ENCODE peak calls at places on chromosomes 2 and 18, in ten cellular contexts. J, K, I, H, W, Y, L, P, F and R are unnamed samples.
A peak's percentile ranks its signal among the peaks of the same experiment; 100 is the strongest.

GRCh38 chr18:67483237-67483636 is 33.3 kb downstream of the DSEL start:
- DNase-seq in I (no peak), P (no peak), H (peak; percentile 12), F (no peak), W (no peak), Y (no peak), L (no peak), K (no peak), J (no peak), R (no peak)

GRCh38 chr2:152406836-152407161 is 71.8 kb downstream of the FMNL2 start:
- DNase-seq in H (no peak), P (no peak), K (no peak), F (no peak), J (no peak), W (no peak), I (no peak), Y (no peak), L (no peak), R (no peak)

GRCh38 chr2:186554850-186555785 is 34.7 kb upstream of the ITGAV start:
- DNase-seq in L (no peak), Y (no peak), W (no peak), F (no peak), I (no peak), K (no peak), H (no peak), J (no peak), P (no peak), R (no peak)

GRCh38 chr18:48408727-48409590 is at the start of gene ZBTB7C:
- DNase-seq in H (peak; percentile 86), W (no peak), F (no peak), Y (peak; percentile 37), P (peak; percentile 41), K (peak; percentile 54), I (no peak), J (peak; percentile 69), L (no peak), R (no peak)

GRCh38 chr2:218235017-218235416 is 18.0 kb downstream of the ARPC2 start:
- DNase-seq in K (no peak), P (no peak), F (no peak), J (no peak), I (no peak), Y (no peak), L (no peak), W (no peak), H (no peak), R (no peak)

GRCh38 chr2:156864230-156864629 is 393.3 kb upstream of the GALNT5 start:
- DNase-seq in W (no peak), Y (no peak), F (no peak), L (no peak), P (no peak), J (no peak), H (no peak), K (no peak), I (no peak), R (no peak)

GRCh38 chr2:175463639-175464310 is 282.3 kb upstream of the ATP5MC3 start:
- DNase-seq in H (no peak), L (no peak), K (no peak), W (no peak), I (no peak), J (no peak), P (no peak), Y (no peak), F (no peak), R (no peak)

GRCh38 chr18:14098428-14098827 is 33.8 kb downstream of the ZNF519 start:
- DNase-seq in F (no peak), W (no peak), Y (no peak), P (no peak), I (no peak), J (no peak), K (no peak), L (no peak), H (no peak), R (no peak)

GRCh38 chr2:1601471-1602358 is 142.6 kb downstream of the PXDN start:
- DNase-seq in L (peak; percentile 69), W (no peak), Y (no peak), H (no peak), I (no peak), P (no peak), J (no peak), F (no peak), K (no peak), R (peak; percentile 44)

GRCh38 chr2:44707945-44708645 is 233.4 kb upstream of the SIX3 start:
- DNase-seq in P (no peak), J (no peak), I (no peak), Y (peak; percentile 36), L (no peak), K (no peak), F (no peak), H (peak; percentile 36), W (peak; percentile 2), R (no peak)

GRCh38 chr2:227643990-227644551 is 22.5 kb upstream of the SCYGR5 start:
- DNase-seq in K (no peak), L (no peak), I (no peak), F (no peak), W (no peak), Y (no peak), P (no peak), H (peak; percentile 28), J (no peak), R (no peak)

GRCh38 chr2:222670191-222671038 is 1.0 kb upstream of the MOGAT1 start:
- DNase-seq in W (peak; percentile 20), F (no peak), L (no peak), K (no peak), P (no peak), J (peak; percentile 5), H (no peak), Y (no peak), I (no peak), R (no peak)

GRCh38 chr2:31249009-31249690 is 15.2 kb downstream of the EHD3 start:
- DNase-seq in I (no peak), P (no peak), F (no peak), J (no peak), L (no peak), H (no peak), Y (no peak), W (no peak), K (no peak), R (no peak)

GRCh38 chr2:45567974-45568789 is 42.9 kb downstream of the SRBD1 start:
- DNase-seq in J (peak; percentile 16), P (no peak), W (no peak), H (no peak), F (no peak), L (peak; percentile 17), I (peak; percentile 28), K (no peak), Y (no peak), R (no peak)

GRCh38 chr2:137943948-137944347 is 20.3 kb upstream of the HNMT start:
- DNase-seq in L (no peak), F (no peak), P (no peak), J (no peak), W (no peak), Y (no peak), H (no peak), I (no peak), K (no peak), R (no peak)
- TF ChIP-seq CTCF in L (no peak), F (no peak), P (no peak), J (no peak), W (no peak), Y (no peak), H (no peak), I (no peak), K (no peak), R (no peak)

DNA sequence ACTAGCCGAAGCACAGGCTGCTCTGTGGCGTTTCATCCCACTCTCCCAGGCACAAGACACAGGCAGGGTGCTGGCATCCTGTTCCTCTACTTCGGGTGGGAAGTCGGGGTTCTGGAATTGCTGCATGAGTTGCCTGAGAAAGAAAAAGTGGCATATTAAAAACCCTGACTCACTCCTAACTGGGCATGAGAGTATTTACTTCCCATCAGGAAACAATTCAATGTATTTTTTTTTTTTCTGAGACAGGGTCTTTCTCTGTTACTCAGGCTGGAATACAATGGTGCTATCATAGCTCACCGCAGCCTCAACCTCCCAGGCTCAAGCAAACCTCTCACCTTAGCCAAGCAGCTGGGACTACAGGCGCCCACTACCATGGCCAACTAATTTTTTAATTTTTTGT is 7.4 kb downstream of the ODC1 start:
- DNase-seq in H (no peak), I (no peak), J (no peak), W (no peak), F (no peak), Y (no peak), K (no peak), P (no peak), L (no peak), R (no peak)
- H3K36me3 ChIP-seq in H (peaks cover 29% of the 10 kb centered on the region), I (peaks cover 70% of the 10 kb centered on the region), J (peaks cover 2% of the 10 kb centered on the region), W (peaks cover 30% of the 10 kb centered on the region), F (no peaks in the 10 kb centered on the region), Y (peaks cover 17% of the 10 kb centered on the region), K (peaks cover 55% of the 10 kb centered on the region), P (peaks cover 45% of the 10 kb centered on the region), L (peaks cover 30% of the 10 kb centered on the region), R (peaks cover 56% of the 10 kb centered on the region)

DNA sequence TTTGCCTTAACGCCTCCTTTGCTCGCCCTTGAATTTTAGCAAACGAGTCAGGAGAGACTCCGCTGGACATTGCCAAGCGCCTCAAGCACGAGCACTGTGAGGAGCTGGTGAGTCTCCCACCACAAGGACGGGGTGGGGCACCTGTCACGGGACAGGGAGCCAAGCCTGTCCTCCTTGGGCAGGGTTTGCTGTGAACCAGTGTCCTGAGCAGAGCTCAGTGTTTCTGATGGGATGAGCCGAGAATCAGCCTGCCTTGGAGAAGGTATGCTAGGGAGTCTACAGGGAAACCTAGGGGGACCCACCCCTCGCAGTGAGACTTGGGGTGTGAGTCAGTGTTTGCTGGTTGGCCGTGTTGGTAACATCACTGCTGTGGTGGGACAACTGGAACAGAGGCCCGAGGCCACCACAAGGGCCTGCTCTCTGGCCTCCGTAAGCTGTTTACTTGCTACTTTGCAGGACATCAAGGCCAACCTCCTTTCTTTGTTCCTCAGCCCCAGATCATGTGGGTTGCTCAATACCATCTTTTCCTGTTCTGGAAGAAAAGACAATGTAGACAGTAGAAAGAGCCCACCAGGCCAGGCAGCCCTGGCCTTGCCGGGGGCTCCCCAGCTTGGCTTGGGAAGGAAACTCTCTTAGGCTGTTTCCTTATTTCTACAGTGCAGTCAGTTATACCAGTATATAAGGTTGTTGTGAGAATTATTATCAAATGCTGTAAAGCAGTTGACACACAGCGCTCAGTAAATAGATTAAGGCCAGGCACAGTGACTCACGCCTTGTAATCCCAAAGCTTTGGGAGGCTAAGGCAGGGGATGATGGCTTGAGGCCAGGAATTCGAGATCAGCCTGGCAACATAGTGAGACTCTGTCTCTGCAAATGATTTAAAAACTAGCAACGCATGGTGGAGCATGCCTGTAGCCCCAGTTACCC is 42.4 kb downstream of the ITGB1BP1 start:
- DNase-seq in I (no peak), J (peak; percentile 73), L (peak; percentile 94), W (peak; percentile 48), K (peak; percentile 88), P (no peak), Y (peak; percentile 71), F (no peak), H (no peak), R (no peak)
- H3K27ac ChIP-seq in I (no peak overlapping the region), J (peak overlapping the region; percentile 88), L (peak overlapping the region; percentile 53), W (peak overlapping the region; percentile 58), K (peak overlapping the region; percentile 41), P (peak overlapping the region; percentile 37), Y (peak overlapping the region; percentile 82), F (peak overlapping the region; percentile 89), H (no peak overlapping the region), R (peak overlapping the region; percentile 28)

DNA sequence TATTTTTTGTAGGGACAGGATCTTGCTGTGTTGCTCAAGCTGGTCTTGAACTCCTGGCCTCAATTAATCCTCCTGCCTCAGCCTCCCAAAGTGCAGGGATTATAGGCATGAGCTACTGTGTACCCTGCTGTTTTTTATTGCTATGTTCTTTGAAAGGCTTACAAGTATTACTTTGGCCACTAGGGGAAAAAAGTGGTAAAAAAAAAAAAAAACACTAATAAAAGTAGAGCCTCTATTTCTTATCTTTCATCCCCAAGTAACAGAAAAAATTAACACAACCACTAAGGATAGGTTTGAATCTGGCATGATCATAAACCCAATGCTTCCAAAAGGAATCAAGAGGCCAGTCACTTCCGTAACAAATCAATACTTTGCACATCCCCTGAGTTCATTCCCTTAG is 11.6 kb downstream of the NOL10 start:
- DNase-seq in Y (no peak), I (no peak), J (no peak), K (no peak), F (no peak), P (no peak), H (no peak), L (no peak), W (no peak), R (no peak)
- TF ChIP-seq CTCF in Y (peak; percentile 16), I (peak; percentile 33), J (peak; percentile 14), K (peak; percentile 10), F (no peak), P (no peak), H (peak; percentile 29), L (peak; percentile 6), W (no peak), R (no peak)